ENCODE peak calls at places on chromosome 5, in eight cellular contexts. P is H9, N is PC-9, C is psoas muscle, Y is breast epithelium, A is tibial artery, R is ovary, U is gastrocnemius medialis. J is an unnamed sample. For H3K4me1, the result is how much of the 10 kb centered on the place peaks cover.

GRCh38 chr5:8813180-8813579 is 732.7 kb downstream of the SEMA5A start:
- DNase-seq in U (no peak), R (no peak), C (no peak), A (no peak), N (no peak), Y (no peak), P (no peak), J (no peak)

GRCh38 chr5:10476878-10477277 is 35.2 kb downstream of the ROPN1L start:
- DNase-seq in N (no peak), P (no peak), C (no peak), A (no peak), R (no peak), Y (no peak), U (no peak), J (no peak)

GRCh38 chr5:147303251-147303650 is 68.4 kb downstream of the STK32A start:
- DNase-seq in A (no peak), U (no peak), P (no peak), C (no peak), R (no peak), N (no peak), Y (no peak), J (peak)

GRCh38 chr5:150461231-150461630 is 11.7 kb upstream of the RPS14 start:
- DNase-seq in R (peak), Y (no peak), C (no peak), A (no peak), U (peak), N (no peak), P (no peak), J (no peak)

GRCh38 chr5:177477701-177478477 is 4.5 kb upstream of the DBN1 start:
- DNase-seq in A (no peak), R (no peak), P (no peak), C (no peak), U (no peak), Y (no peak), N (no peak), J (no peak)

GRCh38 chr5:32076699-32077695 is 97.1 kb downstream of the GOLPH3 start:
- DNase-seq in U (no peak), P (no peak), R (peak), A (no peak), Y (no peak), C (peak), N (peak), J (no peak)

GRCh38 chr5:157126-157715 is 34.1 kb upstream of the LRRC14B start:
- DNase-seq in N (no peak), Y (peak), R (no peak), U (no peak), P (peak), A (no peak), C (no peak), J (no peak)

GRCh38 chr5:176697267-176697928 is 50.1 kb downstream of the TSPAN17 start:
- DNase-seq in N (no peak), P (peak), R (no peak), Y (no peak), A (no peak), U (no peak), C (no peak), J (no peak)

GRCh38 chr5:95761771-95762680 is 30.9 kb downstream of the RHOBTB3 start:
- DNase-seq in C (no peak), A (no peak), P (no peak), U (no peak), N (no peak), R (no peak), Y (no peak), J (no peak)

GRCh38 chr5:1330847-1331831 is 13.8 kb downstream of the CLPTM1L start:
- DNase-seq in R (no peak), A (peak), Y (no peak), N (no peak), P (no peak), C (no peak), U (no peak), J (no peak)

GRCh38 chr5:132771559-132771998 is 5.5 kb downstream of the SEPTIN8 start:
- DNase-seq in Y (no peak), N (no peak), P (peak), U (no peak), R (peak), C (peak), A (peak), J (no peak)

GRCh38 chr5:141878186-141878770 is at the start of gene PCDH1:
- DNase-seq in Y (peak), P (no peak), C (no peak), R (no peak), A (peak), N (peak), U (no peak), J (no peak)

GRCh38 chr5:5306696-5307095 is 115.8 kb upstream of the ICE1 start:
- DNase-seq in Y (no peak), C (no peak), R (no peak), A (no peak), N (peak), U (no peak), P (no peak), J (no peak)

GRCh38 chr5:33939863-33940262 is 3.7 kb downstream of the RXFP3 start:
- DNase-seq in P (no peak), U (no peak), A (no peak), R (no peak), N (no peak), C (no peak), Y (no peak), J (no peak)

GRCh38 chr5:108681079-108681921 is 66.4 kb upstream of the FER start:
- DNase-seq in A (peak), R (peak), C (no peak), P (no peak), Y (no peak), N (peak), U (no peak), J (no peak)

GRCh38 chr5:84332106-84332505 is 52.6 kb downstream of the EDIL3 start:
- DNase-seq in P (no peak), U (no peak), A (no peak), C (no peak), N (no peak), R (no peak), Y (no peak), J (no peak)

GRCh38 chr5:23717486-23717885 is 210.1 kb downstream of the PRDM9 start:
- DNase-seq in A (no peak), Y (no peak), P (no peak), U (no peak), N (no peak), C (no peak), R (no peak), J (no peak)

GRCh38 chr5:16579142-16579541 is 37.7 kb downstream of the RETREG1 start:
- DNase-seq in N (no peak), A (no peak), U (no peak), R (no peak), P (no peak), C (no peak), Y (peak), J (no peak)

GRCh38 chr5:36877667-36878420 is 1.3 kb downstream of the NIPBL start:
- DNase-seq in P (no peak), C (no peak), R (no peak), U (no peak), N (no peak), A (no peak), Y (no peak), J (no peak)

GRCh38 chr5:78979117-78979742 is 5.9 kb downstream of the ARSB start:
- DNase-seq in A (no peak), C (no peak), N (no peak), P (no peak), Y (no peak), U (no peak), R (no peak), J (no peak)

DNA sequence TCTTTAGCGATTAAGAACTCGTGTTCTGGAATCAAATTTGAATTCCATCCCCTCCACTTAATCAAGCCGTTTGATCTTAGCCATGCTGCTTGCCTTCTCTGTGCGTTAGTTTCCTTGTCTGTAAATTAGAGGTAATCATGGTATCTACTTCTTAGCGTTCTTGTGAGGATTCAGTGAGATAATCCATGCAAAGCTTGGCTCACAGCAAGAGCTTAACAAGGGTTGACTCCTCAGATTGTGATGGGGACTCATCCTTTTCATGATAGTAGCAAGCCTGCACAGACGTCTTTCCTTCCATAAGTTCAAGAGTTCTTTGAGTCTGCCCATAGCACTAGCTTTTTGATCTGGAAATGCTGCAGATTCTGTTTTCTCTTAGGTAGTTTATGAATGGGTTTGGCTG is 72.8 kb downstream of the TRIO start:
- DNase-seq in C (no peak), R (no peak), A (no peak), U (no peak), Y (no peak), P (no peak), N (no peak), J (no peak)
- H3K27ac ChIP-seq in C (no peak), R (no peak), A (no peak), U (no peak), Y (no peak), P (no peak), N (no peak), J (no peak)

GRCh38 chr5:161676109-161676508 is 9.4 kb upstream of the GABRA6 start:
- DNase-seq in P (peak), R (no peak), A (no peak), Y (no peak), U (no peak), N (no peak), C (no peak), J (no peak)
- TF ChIP-seq CTCF in P (peak), R (no peak), A (no peak), Y (no peak), U (no peak), N (peak), C (no peak), J (no peak)

GRCh38 chr5:14597080-14597479 is 15.5 kb downstream of the OTULINL start:
- DNase-seq in P (no peak), C (no peak), R (no peak), A (no peak), Y (no peak), U (no peak), N (no peak), J (no peak)

GRCh38 chr5:14600846-14601245 is 19.3 kb downstream of the OTULINL start:
- DNase-seq in A (no peak), R (no peak), C (no peak), N (no peak), P (no peak), Y (no peak), U (no peak), J (no peak)

GRCh38 chr5:14595877-14596276 is 14.3 kb downstream of the OTULINL start:
- DNase-seq in U (no peak), N (no peak), R (no peak), Y (no peak), C (no peak), P (no peak), A (no peak), J (no peak)

GRCh38 chr5:14599717-14600116 is 18.1 kb downstream of the OTULINL start:
- DNase-seq in R (no peak), U (no peak), P (no peak), A (no peak), N (no peak), C (no peak), Y (no peak), J (no peak)

DNA sequence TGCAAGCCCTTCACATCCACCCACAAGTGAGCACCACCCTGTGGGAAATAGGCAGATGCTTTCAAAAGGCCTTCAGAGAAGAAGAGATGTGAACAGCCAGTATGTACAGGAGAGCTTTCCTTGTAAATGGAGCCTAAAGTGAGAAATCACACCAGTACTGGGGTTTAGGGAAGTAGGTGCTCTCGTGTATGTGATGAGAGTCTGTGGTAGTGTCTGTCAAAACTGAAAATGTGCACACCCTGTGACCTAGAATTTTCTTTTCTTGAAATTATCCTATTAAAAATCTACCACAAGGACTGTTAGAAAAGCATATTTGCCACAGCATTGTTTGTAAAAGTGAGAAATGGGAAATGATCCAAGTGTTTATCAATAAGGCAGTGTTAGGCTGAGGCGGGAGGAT is 16.6 kb downstream of the OTULINL start:
- DNase-seq in N (no peak), Y (no peak), U (no peak), R (no peak), P (no peak), A (no peak), C (no peak), J (no peak)
- H3K4me1 ChIP-seq in N (under half), Y (under half), U (under half), R (under half), P (under half), A (under half), C (under half), J (under half)

GRCh38 chr5:157821822-157822622 is 36.9 kb downstream of the CLINT1 start:
- DNase-seq in Y (no peak), R (no peak), N (no peak), C (no peak), U (no peak), P (no peak), A (no peak), J (no peak)
- H3K27ac ChIP-seq in Y (no peak), R (no peak), N (no peak), C (no peak), U (peak), P (no peak), A (no peak), J (no peak)

GRCh38 chr5:64506567-64507321 is 929 bp downstream of the RGS7BP start:
- DNase-seq in U (no peak), N (no peak), P (peak), A (no peak), C (no peak), Y (no peak), R (no peak), J (no peak)
- TF ChIP-seq CTCF in U (no peak), N (no peak), P (no peak), A (no peak), C (peak), Y (no peak), R (no peak), J (no peak)